ENCODE peak calls at places on chromosomes 11 and 22, in five cellular contexts. O is trophoblast cell; J is naive thymus-derived CD4-positive, alpha-beta T cell; R is lung; S is brain microvascular endothelial cell. D is an unnamed sample.
A peak's percentile ranks its signal among the peaks of the same experiment; 100 is the strongest.

GRCh38 chr11:84261707-84262106 is 975.5 kb upstream of the CCDC90B start:
- DNase-seq in O (peak; percentile 28), J (no peak), R (no peak), S (no peak), D (no peak)

GRCh38 chr22:35629406-35630234 is 12.5 kb upstream of the MB start:
- DNase-seq in O (peak; percentile 97), J (no peak), R (peak; percentile 84), S (peak; percentile 97), D (peak; percentile 83)

GRCh38 chr22:33126881-33127280 is 68.7 kb upstream of the SYN3 start:
- DNase-seq in O (peak; percentile 58), J (no peak), R (no peak), S (no peak), D (no peak)

GRCh38 chr11:37595845-37596244 is 997.8 kb upstream of the RAG2 start:
- DNase-seq in O (no peak), J (no peak), R (no peak), S (no peak), D (no peak)

GRCh38 chr11:113986351-113987140 is 11.6 kb downstream of the HTR3A start:
- DNase-seq in O (no peak), J (no peak), R (no peak), S (no peak), D (no peak)

GRCh38 chr11:126968915-126969314 is 31.7 kb downstream of the KIRREL3 start:
- DNase-seq in O (no peak), J (no peak), R (no peak), S (no peak), D (no peak)

GRCh38 chr11:130804306-130805077 is 111.8 kb downstream of the SNX19 start:
- DNase-seq in O (no peak), J (no peak), R (no peak), S (no peak), D (no peak)

GRCh38 chr22:30333707-30334087 is 7.0 kb upstream of the TBC1D10A start:
- DNase-seq in O (no peak), J (no peak), R (no peak), S (no peak), D (no peak)

GRCh38 chr11:62391642-62392425 is 27.0 kb upstream of the SCGB1A1 start:
- DNase-seq in O (no peak), J (no peak), R (no peak), S (no peak), D (no peak)

GRCh38 chr11:13303668-13304649 is 26.4 kb downstream of the BMAL1 start:
- DNase-seq in O (no peak), J (no peak), R (no peak), S (no peak), D (no peak)

GRCh38 chr11:94876645-94877445 is 96.5 kb downstream of the CWC15 start:
- DNase-seq in O (peak; percentile 21), J (no peak), R (peak; percentile 59), S (peak; percentile 98), D (no peak)
- H3K27ac ChIP-seq in O (peak overlapping the region; percentile 74), J (no peak overlapping the region), R (peak overlapping the region; percentile 22), S (peak overlapping the region; percentile 94), D (peak overlapping the region; percentile 48)

DNA sequence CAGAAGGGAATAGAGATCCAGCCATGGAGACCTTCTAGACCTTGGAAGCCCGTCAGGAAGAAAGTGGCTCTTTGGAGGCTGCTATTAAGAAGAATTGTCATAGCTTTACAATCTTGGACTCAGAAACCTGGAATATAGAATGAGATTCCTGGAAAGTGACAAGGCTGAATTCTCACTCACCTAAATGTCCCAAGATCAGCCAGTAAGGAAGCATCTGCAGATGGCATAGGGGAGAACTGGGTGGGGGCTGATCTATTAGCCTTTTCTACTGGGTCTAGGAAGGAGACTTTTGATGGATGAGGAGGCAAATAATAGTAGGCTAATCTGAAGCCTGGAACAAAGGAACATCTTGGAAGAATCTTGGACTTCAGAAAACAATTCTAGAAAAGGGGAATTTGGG is at the start of gene OR51G1:
- DNase-seq in O (no peak), J (no peak), R (no peak), S (no peak), D (no peak)
- H3K27ac ChIP-seq in O (no peak within 1 kb of the TSS), J (no peak within 1 kb of the TSS), R (no peak within 1 kb of the TSS), S (no peak within 1 kb of the TSS), D (no peak within 1 kb of the TSS)

DNA sequence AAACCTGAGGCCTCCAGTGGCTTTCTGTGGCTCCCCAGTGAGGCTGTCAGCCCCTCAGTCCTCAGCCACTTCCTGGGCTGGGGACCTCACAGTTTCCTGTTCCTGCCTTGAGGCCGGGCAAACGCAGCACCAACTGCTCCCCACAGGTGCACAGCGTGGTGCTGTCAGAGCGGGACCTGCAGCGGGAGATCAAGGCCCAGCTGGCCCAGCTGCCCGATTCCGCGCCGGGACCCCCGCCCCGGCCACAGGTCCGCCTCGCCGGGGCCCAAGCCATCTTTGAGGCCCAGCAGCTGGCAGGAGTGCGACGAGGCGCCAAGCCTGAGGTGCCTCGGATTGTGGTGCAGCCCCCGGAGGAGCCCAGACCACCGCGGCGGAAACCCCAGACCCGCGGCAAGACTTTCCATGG is 5.4 kb downstream of the TBC1D10C start:
- DNase-seq in O (no peak), J (peak; percentile 78), R (no peak), S (no peak), D (no peak)
- H3K27ac ChIP-seq in O (no peak overlapping the region), J (peak overlapping the region; percentile 87), R (no peak overlapping the region), S (no peak overlapping the region), D (no peak overlapping the region)

GRCh38 chr11:67303132-67303988 is at the start of gene SSH3:
- DNase-seq in O (peak; percentile 93), J (peak; percentile 40), R (peak; percentile 87), S (no peak), D (no peak)
- H3K27ac ChIP-seq in O (peak within 1 kb of the TSS; percentile 88), J (peak within 1 kb of the TSS; percentile 76), R (peak within 1 kb of the TSS; percentile 69), S (peak within 1 kb of the TSS; percentile 32), D (peak within 1 kb of the TSS; percentile 86)

GRCh38 chr11:121464352-121464946 is 11.7 kb upstream of the SORL1-AS1 start:
- DNase-seq in O (peak; percentile 82), J (peak; percentile 39), R (peak; percentile 61), S (peak; percentile 88), D (no peak)

GRCh38 chr11:121466063-121466794 is 13.5 kb upstream of the SORL1-AS1 start:
- DNase-seq in O (peak; percentile 26), J (peak; percentile 22), R (peak; percentile 88), S (peak; percentile 92), D (no peak)

GRCh38 chr11:121463689-121464335 is 11.0 kb upstream of the SORL1-AS1 start:
- DNase-seq in O (no peak), J (no peak), R (no peak), S (no peak), D (no peak)

GRCh38 chr11:121467965-121468364 is 15.2 kb upstream of the SORL1-AS1 start:
- DNase-seq in O (no peak), J (peak; percentile 64), R (peak; percentile 53), S (no peak), D (no peak)

GRCh38 chr11:121465709-121466062 is 12.9 kb upstream of the SORL1-AS1 start:
- DNase-seq in O (no peak), J (no peak), R (no peak), S (no peak), D (no peak)
- H3K27ac ChIP-seq in O (peak overlapping the region; percentile 80), J (peak overlapping the region; percentile 77), R (no peak overlapping the region), S (no peak overlapping the region), D (peak overlapping the region; percentile 91)

GRCh38 chr11:57647368-57647767 is 2.3 kb downstream of the YPEL4 start:
- DNase-seq in O (no peak), J (no peak), R (no peak), S (no peak), D (no peak)
- H3K27ac ChIP-seq in O (no peak overlapping the region), J (no peak overlapping the region), R (no peak overlapping the region), S (no peak overlapping the region), D (no peak overlapping the region)

GRCh38 chr11:117230286-117230961 is 1.4 kb downstream of the PCSK7 start:
- DNase-seq in O (no peak), J (peak; percentile 61), R (no peak), S (no peak), D (no peak)
- H3K27ac ChIP-seq in O (no peak overlapping the region), J (peak overlapping the region; percentile 97), R (no peak overlapping the region), S (no peak overlapping the region), D (peak overlapping the region; percentile 80)

D was measured in epithelial cell of prostate.